ENCODE peak calls at places on chromosomes 3 and 15, in four cellular contexts. J is lung, G is GM18507, M is adipocyte. V is an unnamed sample.
A peak's percentile ranks its signal among the peaks of the same experiment; 100 is the strongest.

GRCh38 chr15:82833283-82833682 is 23.9 kb downstream of the WHAMM start:
- DNase-seq in J (no peak), G (no peak), M (no peak), V (no peak)

GRCh38 chr15:42413914-42414313 is 54.6 kb downstream of the CAPN3 start:
- DNase-seq in J (no peak), G (no peak), M (no peak), V (no peak)

GRCh38 chr15:86876387-86876786 is 796.7 kb downstream of the AGBL1 start:
- DNase-seq in J (no peak), G (no peak), M (no peak), V (no peak)

GRCh38 chr3:127167315-127168043 is 25.5 kb upstream of the PRR23E start:
- DNase-seq in J (no peak), G (no peak), M (no peak), V (no peak)

GRCh38 chr15:56351362-56351761 is 13.9 kb upstream of the TEX9 start:
- DNase-seq in J (no peak), G (no peak), M (no peak), V (no peak)

GRCh38 chr3:171116365-171116764 is 89.8 kb upstream of the SLC2A2 start:
- DNase-seq in J (no peak), G (no peak), M (peak; percentile 41), V (no peak)

GRCh38 chr15:33678606-33679005 is 289.7 kb upstream of the CHRM5 start:
- DNase-seq in J (no peak), G (no peak), M (no peak), V (no peak)

GRCh38 chr15:78000089-78000926 is 77.2 kb downstream of the TBC1D2B start:
- DNase-seq in J (peak; percentile 86), G (peak; percentile 47), M (peak; percentile 34), V (peak; percentile 84)

GRCh38 chr3:94137377-94137776 is 74.5 kb downstream of the NSUN3 start:
- DNase-seq in J (no peak), G (no peak), M (no peak), V (no peak)

GRCh38 chr15:31316135-31316795 is 10.4 kb upstream of the KLF13 start:
- DNase-seq in J (no peak), G (no peak), M (no peak), V (no peak)

GRCh38 chr15:71096676-71097075 is 18.6 kb upstream of the THSD4 start:
- DNase-seq in J (peak; percentile 3), G (no peak), M (peak; percentile 23), V (peak; percentile 52)

GRCh38 chr3:57586778-57587177 is 10.4 kb downstream of the ARF4 start:
- DNase-seq in J (no peak), G (no peak), M (no peak), V (no peak)

GRCh38 chr3:133455960-133456359 is 56.1 kb downstream of the BFSP2 start:
- DNase-seq in J (no peak), G (no peak), M (no peak), V (no peak)